ENCODE peak calls at places on chromosomes 16 and 17, in six cellular contexts. W, K, I, Y, F and L are unnamed samples.

GRCh38 chr17:57350266-57350665 is 93.9 kb downstream of the MSI2 start:
- DNase-seq in Y (peak), F (no peak), K (no peak), W (no peak), I (no peak), L (no peak)

GRCh38 chr17:75763613-75764416 is 1.2 kb downstream of the GALK1 start:
- DNase-seq in Y (no peak), K (no peak), I (no peak), W (peak), F (peak), L (no peak)

GRCh38 chr16:30458561-30459394 is 13.1 kb upstream of the SEPHS2 start:
- DNase-seq in W (no peak), Y (no peak), K (no peak), F (no peak), I (no peak), L (peak)

GRCh38 chr17:550041-550398 is 164.6 kb downstream of the VPS53 start:
- DNase-seq in K (no peak), Y (no peak), I (no peak), W (no peak), F (peak), L (no peak)

GRCh38 chr17:31674717-31675349 is 184.2 kb downstream of the COPRS start:
- DNase-seq in W (no peak), F (peak), I (no peak), K (no peak), Y (no peak), L (no peak)

GRCh38 chr17:64393000-64393402 is 2.3 kb upstream of the PECAM1 start:
- DNase-seq in F (no peak), Y (no peak), I (no peak), K (no peak), W (no peak), L (no peak)

GRCh38 chr17:83012873-83013778 is 66.3 kb upstream of the METRNL start:
- DNase-seq in W (no peak), F (no peak), I (no peak), K (no peak), Y (no peak), L (no peak)

GRCh38 chr17:52120465-52120864 is 38.0 kb downstream of the CA10 start:
- DNase-seq in I (no peak), W (no peak), K (no peak), F (no peak), Y (no peak), L (no peak)

GRCh38 chr17:63039342-63039741 is 73.3 kb downstream of the TANC2 start:
- DNase-seq in W (no peak), K (no peak), Y (no peak), I (no peak), F (no peak), L (no peak)

GRCh38 chr17:81512984-81513668 is 527 bp upstream of the ACTG1 start:
- DNase-seq in K (no peak), F (peak), W (peak), I (peak), Y (peak), L (peak)

GRCh38 chr16:4892356-4893102 is 44.4 kb downstream of the PPL start:
- DNase-seq in I (no peak), K (no peak), F (no peak), Y (no peak), W (no peak), L (no peak)

GRCh38 chr16:4831616-4832015 is 15.5 kb downstream of the GLYR1 start:
- DNase-seq in W (no peak), I (no peak), K (no peak), Y (no peak), F (no peak), L (no peak)

GRCh38 chr16:1456951-1457350 is 12.6 kb upstream of the CCDC154 start:
- DNase-seq in I (no peak), Y (no peak), W (no peak), F (no peak), K (no peak), L (no peak)

GRCh38 chr16:13767215-13767614 is 152.7 kb upstream of the ERCC4 start:
- DNase-seq in W (no peak), F (no peak), Y (no peak), K (no peak), I (no peak), L (no peak)

GRCh38 chr16:54237-54581 is 581 bp downstream of the SNRNP25 start:
- DNase-seq in W (no peak), F (no peak), Y (no peak), I (no peak), K (no peak), L (no peak)
- H3K27ac ChIP-seq in W (no peak), F (no peak), Y (peak), I (peak), K (peak), L (no peak)

DNA sequence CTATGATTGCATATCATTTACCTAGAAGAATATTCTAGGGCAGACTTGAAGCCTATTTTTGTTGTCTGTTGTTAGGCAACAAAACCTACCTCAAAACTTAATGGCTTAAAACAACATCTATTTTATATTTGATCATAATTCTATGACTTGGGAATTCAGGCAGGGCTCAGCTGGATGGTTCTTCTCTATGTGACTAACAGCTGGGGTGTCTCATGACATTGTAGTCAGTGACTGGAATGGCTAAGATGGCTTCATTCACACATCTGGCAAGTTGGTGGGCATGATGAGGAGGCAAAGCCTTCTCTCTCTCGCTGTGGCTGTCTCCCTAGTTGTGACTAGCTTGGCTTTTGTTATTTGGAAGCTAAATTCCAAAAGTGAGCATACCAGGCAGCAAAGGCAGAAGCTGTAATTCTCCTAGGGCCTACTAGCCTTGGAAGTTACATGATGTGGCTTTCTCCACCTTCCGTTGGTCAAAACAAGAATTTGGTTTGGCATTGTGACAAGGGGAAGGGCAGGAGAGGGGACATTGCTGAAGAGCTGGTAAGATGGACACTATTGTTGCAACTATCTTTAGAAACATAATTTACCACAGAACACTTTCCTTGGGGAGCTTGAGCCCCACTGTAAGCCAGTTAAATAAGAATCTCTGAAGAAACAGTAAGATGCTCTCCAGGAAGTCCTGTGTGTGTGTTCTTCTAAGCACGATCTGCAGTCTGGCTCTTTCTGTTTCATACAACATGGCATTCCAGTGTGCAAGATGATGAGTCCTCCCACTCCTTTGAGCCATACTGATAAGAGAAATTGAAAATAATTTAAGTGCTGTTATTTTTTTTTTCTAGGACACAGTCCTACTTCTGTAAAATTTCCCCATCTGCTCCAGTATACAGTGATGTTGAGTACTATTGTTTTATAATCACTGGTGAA is 39.5 kb downstream of the ZNRF1 start:
- DNase-seq in Y (no peak), K (no peak), F (no peak), I (no peak), W (no peak), L (no peak)
- H3K27ac ChIP-seq in Y (no peak), K (no peak), F (no peak), I (no peak), W (no peak), L (no peak)

GRCh38 chr17:40323731-40324650 is 15.0 kb downstream of the RARA start:
- DNase-seq in Y (peak), F (peak), K (no peak), W (peak), I (peak), L (peak)

GRCh38 chr17:40325156-40326013 is 16.4 kb downstream of the RARA start:
- DNase-seq in I (no peak), F (no peak), K (no peak), W (peak), Y (no peak), L (no peak)

GRCh38 chr17:40321502-40322416 is 12.8 kb downstream of the RARA start:
- DNase-seq in F (no peak), I (no peak), K (no peak), W (peak), Y (no peak), L (peak)

GRCh38 chr17:40322417-40323315 is 13.7 kb downstream of the RARA start:
- DNase-seq in Y (peak), F (peak), I (peak), W (peak), K (peak), L (peak)

DNA sequence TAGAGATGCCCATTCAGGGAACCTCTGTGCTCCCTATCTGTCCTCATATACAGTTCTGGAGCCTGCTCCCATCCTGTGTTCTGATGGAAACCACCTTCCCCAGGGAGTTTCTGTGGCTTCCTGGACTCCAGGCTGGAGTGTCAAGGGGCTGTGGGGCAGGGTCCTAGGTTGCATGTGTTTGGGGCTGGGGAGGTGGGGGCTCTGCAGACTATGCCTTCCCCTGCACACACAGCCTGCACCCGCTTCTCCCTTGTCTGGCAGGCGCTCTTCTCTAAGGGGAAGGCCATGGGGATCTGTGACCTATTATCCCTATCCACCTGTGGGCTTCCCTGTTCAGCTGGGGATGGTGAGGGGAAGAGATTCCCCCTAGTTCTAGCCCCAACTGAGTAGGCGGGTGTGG is 14.3 kb downstream of the RARA start:
- DNase-seq in Y (no peak), W (peak), F (no peak), I (no peak), K (no peak), L (no peak)
- H3K27ac ChIP-seq in Y (peak), W (peak), F (peak), I (peak), K (peak), L (peak)

DNA sequence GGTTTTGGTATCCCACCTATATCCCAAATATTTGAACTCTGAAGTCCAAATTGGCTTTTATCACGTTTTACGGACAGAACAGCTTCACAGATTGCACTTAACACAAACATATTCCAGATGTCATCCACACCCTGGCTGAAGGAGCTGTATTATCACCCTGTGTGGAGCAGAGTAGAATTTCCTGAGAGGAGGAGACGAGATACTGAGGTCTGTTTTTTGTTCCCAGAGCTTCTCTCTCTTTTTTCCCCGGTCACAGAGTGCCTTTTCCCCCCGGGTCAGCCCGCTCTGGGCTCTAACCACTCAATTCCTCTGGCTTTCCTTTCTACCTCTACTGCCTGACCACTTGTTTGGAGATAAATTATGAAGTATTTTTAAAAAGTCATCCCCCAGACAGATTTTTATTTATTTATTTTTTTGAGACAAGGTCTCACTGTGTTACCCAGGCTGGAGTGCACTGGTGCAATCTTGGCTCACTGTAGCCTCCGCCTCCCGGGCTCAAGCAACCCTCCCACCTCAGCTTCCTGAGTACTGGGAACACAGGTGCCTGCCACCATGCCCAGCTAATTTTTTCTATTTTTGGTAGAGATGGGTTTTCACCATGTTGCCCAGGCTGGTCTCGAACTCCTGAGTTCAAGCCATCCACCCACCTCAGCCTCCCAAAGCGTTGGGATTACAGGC is 30.7 kb downstream of the DNAH2 start:
- DNase-seq in I (no peak), K (no peak), Y (no peak), W (no peak), F (peak), L (no peak)
- H3K27ac ChIP-seq in I (no peak), K (no peak), Y (no peak), W (no peak), F (peak), L (no peak)

DNA sequence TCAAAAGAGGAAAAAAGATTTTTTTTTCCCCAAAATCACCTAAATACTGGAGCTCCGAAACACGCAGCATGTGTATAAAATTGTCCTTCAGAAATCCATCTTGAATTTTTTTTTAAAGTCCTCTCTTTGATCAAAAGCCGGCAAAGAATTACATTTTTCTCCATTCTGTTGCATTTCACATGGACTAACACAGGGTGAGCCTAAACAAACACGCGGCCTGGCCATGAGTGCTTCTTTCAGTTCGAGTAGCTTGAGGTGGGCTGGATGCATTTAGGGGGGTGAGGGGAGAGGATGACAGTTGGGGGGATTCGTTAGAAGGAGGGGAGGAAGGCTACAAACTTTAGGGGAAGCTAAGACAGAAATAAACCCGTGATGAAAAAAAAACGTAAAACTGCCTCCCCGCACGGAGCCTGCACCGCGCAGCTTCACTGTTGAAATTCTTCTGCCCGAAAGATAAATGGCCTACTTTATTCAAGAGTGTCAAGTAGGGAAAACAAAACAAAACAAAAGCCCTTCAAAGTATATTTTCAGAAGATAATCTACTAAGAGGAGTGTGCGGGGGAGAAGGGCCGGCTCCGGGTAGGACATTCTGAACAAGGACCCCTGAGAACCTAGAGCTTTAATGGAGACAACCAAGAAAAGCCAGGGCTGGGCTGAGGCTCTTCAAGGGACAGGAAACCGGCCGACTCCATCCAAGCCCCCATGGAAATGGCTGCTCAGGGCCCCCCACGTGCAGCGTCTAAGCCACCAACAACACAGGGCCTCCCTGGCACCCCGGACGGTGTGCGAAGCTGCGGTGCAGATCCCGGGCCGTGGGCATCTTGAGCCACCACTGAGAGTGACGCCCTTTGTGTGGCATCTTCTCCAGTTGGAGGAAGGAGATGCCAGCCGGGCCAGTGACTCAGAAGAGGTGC is 251.2 kb downstream of the C16orf95 start:
- DNase-seq in W (no peak), Y (no peak), K (no peak), I (no peak), F (no peak), L (no peak)
- H3K27ac ChIP-seq in W (no peak), Y (peak), K (peak), I (no peak), F (no peak), L (no peak)

GRCh38 chr17:8798176-8799000 is 777 bp downstream of the MFSD6L start:
- DNase-seq in Y (no peak), K (no peak), W (peak), I (no peak), F (no peak), L (no peak)

GRCh38 chr17:8797621-8798175 is 1.5 kb downstream of the MFSD6L start:
- DNase-seq in W (no peak), Y (no peak), F (no peak), I (no peak), K (no peak), L (no peak)

GRCh38 chr17:8800656-8801055 is 1.5 kb upstream of the MFSD6L start:
- DNase-seq in K (no peak), W (no peak), Y (no peak), F (peak), I (no peak), L (no peak)

GRCh38 chr17:8799851-8800212 is 667 bp upstream of the MFSD6L start:
- DNase-seq in I (no peak), K (no peak), W (no peak), F (no peak), Y (no peak), L (no peak)

GRCh38 chr17:8799001-8799850 is at the start of gene MFSD6L:
- DNase-seq in Y (no peak), K (no peak), F (no peak), I (no peak), W (peak), L (no peak)
- H3K27ac ChIP-seq in Y (no peak), K (no peak), F (no peak), I (no peak), W (peak), L (no peak)

GRCh38 chr17:17063546-17064122 is 21.4 kb downstream of the MPRIP start:
- DNase-seq in F (no peak), Y (peak), I (peak), K (no peak), W (peak), L (peak)
- H3K27ac ChIP-seq in F (no peak), Y (peak), I (peak), K (no peak), W (no peak), L (no peak)

GRCh38 chr16:89324056-89325010 is 106.8 kb downstream of the ZNF778 start:
- DNase-seq in F (peak), K (no peak), Y (no peak), W (no peak), I (no peak), L (no peak)
- H3K27ac ChIP-seq in F (peak), K (peak), Y (no peak), W (no peak), I (no peak), L (peak)

DNA sequence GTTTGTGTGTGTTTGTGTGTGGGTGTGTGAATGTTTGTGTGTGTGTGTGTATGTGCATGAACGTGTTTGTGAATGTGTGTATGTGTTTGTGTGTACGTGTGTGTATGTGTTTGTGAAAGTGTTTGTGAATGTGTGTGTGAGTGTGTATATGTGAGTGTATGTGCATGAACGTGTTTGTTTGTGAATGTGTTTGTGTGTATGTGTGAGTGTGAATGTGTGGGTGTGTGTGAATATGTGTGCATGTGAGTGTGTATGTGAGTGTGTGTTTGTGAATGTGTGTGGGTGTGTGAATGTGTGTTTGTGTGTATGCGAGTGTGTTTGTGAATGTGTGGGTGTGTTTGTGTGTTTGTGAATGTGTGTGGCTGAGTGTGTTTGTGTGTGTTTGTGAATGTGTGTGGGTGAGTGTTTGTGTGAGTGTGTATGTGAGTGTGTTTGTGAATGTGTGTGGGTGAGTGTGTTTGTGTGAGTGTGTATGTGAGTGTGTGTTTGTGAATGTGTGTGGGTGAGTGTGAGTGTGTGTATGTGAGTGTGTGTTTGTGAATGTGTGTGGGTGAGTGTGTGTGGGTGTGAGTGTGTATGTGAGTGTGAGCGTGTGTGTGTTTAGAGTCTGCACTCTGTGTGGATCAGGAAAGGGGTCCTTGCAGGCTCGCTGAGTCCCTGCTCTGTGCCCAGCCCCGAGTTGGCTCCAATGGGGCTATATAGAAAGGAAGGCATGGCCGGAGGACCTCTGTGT is 890 bp upstream of the CD300A start:
- DNase-seq in F (no peak), K (no peak), Y (no peak), I (no peak), W (no peak), L (no peak)
- H3K27ac ChIP-seq in F (no peak), K (no peak), Y (no peak), I (no peak), W (no peak), L (peak)